ENCODE peak calls at places on chromosome 6, in seven cellular contexts. R is mesothelial cell of epicardium, B is tibial nerve, L is hippocampal formation, D is cardiac muscle cell, A is left cardiac atrium, E is glutamatergic neuron. W is an unnamed sample.

GRCh38 chr6:143078468-143079324 is 18.0 kb downstream of the AIG1 start:
- DNase-seq in R (no peak), B (no peak), L (no peak), D (no peak), A (no peak), E (no peak), W (no peak)

GRCh38 chr6:153412519-153412918 is 281.4 kb upstream of the RGS17 start:
- DNase-seq in R (no peak), B (no peak), L (no peak), D (no peak), A (no peak), E (no peak), W (no peak)

GRCh38 chr6:92559002-92559401 is 860.4 kb downstream of the EPHA7 start:
- DNase-seq in R (no peak), B (no peak), L (no peak), D (no peak), A (no peak), E (no peak), W (no peak)

GRCh38 chr6:81614292-81614691 is 138.2 kb downstream of the TENT5A start:
- DNase-seq in R (no peak), B (no peak), L (no peak), D (peak), A (no peak), E (no peak), W (peak)

GRCh38 chr6:34671801-34672656 is 24.5 kb downstream of the ILRUN start:
- DNase-seq in R (no peak), B (no peak), L (no peak), D (no peak), A (peak), E (no peak), W (peak)

GRCh38 chr6:28269492-28269891 is 2.5 kb downstream of the ZSCAN26 start:
- DNase-seq in R (no peak), B (no peak), L (no peak), D (no peak), A (no peak), E (no peak), W (peak)

GRCh38 chr6:56793938-56794337 is 151.2 kb upstream of the DST start:
- DNase-seq in R (no peak), B (no peak), L (no peak), D (no peak), A (no peak), E (no peak), W (no peak)

GRCh38 chr6:150038202-150038830 is 13.0 kb upstream of the RAET1L start:
- DNase-seq in R (no peak), B (no peak), L (no peak), D (no peak), A (no peak), E (no peak), W (no peak)

GRCh38 chr6:137724018-137724403 is 143.0 kb upstream of the TNFAIP3 start:
- DNase-seq in R (no peak), B (no peak), L (no peak), D (no peak), A (no peak), E (no peak), W (no peak)

GRCh38 chr6:149845549-149845948 is 18.6 kb downstream of the LRP11 start:
- DNase-seq in R (no peak), B (no peak), L (no peak), D (no peak), A (no peak), E (no peak), W (no peak)

GRCh38 chr6:139336488-139336887 is 38.0 kb downstream of the CITED2 start:
- DNase-seq in R (no peak), B (no peak), L (no peak), D (no peak), A (peak), E (no peak), W (peak)

GRCh38 chr6:84633771-84634170 is 130.6 kb downstream of the TBX18 start:
- DNase-seq in R (no peak), B (no peak), L (no peak), D (no peak), A (no peak), E (no peak), W (peak)

GRCh38 chr6:64504509-64504908 is 868.9 kb downstream of the PHF3 start:
- DNase-seq in R (no peak), B (no peak), L (no peak), D (no peak), A (no peak), E (no peak), W (no peak)

GRCh38 chr6:33610057-33610456 is 11.1 kb upstream of the ITPR3 start:
- DNase-seq in R (no peak), B (no peak), L (no peak), D (no peak), A (no peak), E (no peak), W (no peak)

GRCh38 chr6:164749126-164749758 is 560.2 kb downstream of the C6orf118 start:
- DNase-seq in R (no peak), B (peak), L (no peak), D (no peak), A (peak), E (no peak), W (peak)

GRCh38 chr6:24273471-24273870 is 84.4 kb downstream of the DCDC2 start:
- DNase-seq in R (no peak), B (no peak), L (no peak), D (peak), A (no peak), E (no peak), W (no peak)

GRCh38 chr6:170124836-170125235 is 166.0 kb downstream of the DLL1 start:
- DNase-seq in R (peak), B (no peak), L (no peak), D (no peak), A (no peak), E (no peak), W (no peak)

GRCh38 chr6:146355521-146356100 is 188.0 kb upstream of the RAB32 start:
- DNase-seq in R (no peak), B (no peak), L (no peak), D (no peak), A (no peak), E (no peak), W (no peak)

GRCh38 chr6:27593200-27593818 is 120.4 kb upstream of the ZNF184 start:
- DNase-seq in R (no peak), B (no peak), L (no peak), D (no peak), A (no peak), E (no peak), W (no peak)

GRCh38 chr6:110390404-110390803 is 25.0 kb downstream of the DDO start:
- DNase-seq in R (no peak), B (no peak), L (no peak), D (no peak), A (no peak), E (no peak), W (no peak)

GRCh38 chr6:26075063-26075717 is 12.0 kb upstream of the HFE start:
- DNase-seq in R (no peak), B (no peak), L (no peak), D (no peak), A (no peak), E (no peak), W (no peak)

GRCh38 chr6:78701407-78701806 is 165.9 kb upstream of the IRAK1BP1 start:
- DNase-seq in R (no peak), B (no peak), L (no peak), D (no peak), A (no peak), E (no peak), W (peak)

GRCh38 chr6:136371951-136372350 is 82.3 kb upstream of the BCLAF1 start:
- DNase-seq in R (no peak), B (no peak), L (no peak), D (no peak), A (no peak), E (no peak), W (peak)

GRCh38 chr6:39849764-39850163 is 57.6 kb downstream of the DAAM2 start:
- DNase-seq in R (no peak), B (no peak), L (no peak), D (no peak), A (no peak), E (no peak), W (no peak)

GRCh38 chr6:26482338-26482737 is 17.8 kb upstream of the BTN1A1 start:
- DNase-seq in R (no peak), B (no peak), L (no peak), D (no peak), A (no peak), E (no peak), W (no peak)

GRCh38 chr6:6758915-6759654 is 170.6 kb downstream of the LY86 start:
- DNase-seq in R (no peak), B (peak), L (peak), D (peak), A (peak), E (peak), W (peak)

GRCh38 chr6:132391391-132392291 is 9.6 kb downstream of the MOXD1 start:
- DNase-seq in R (no peak), B (no peak), L (no peak), D (no peak), A (no peak), E (no peak), W (peak)

GRCh38 chr6:2127484-2127911 is 117.9 kb downstream of the GMDS start:
- DNase-seq in R (no peak), B (peak), L (no peak), D (no peak), A (peak), E (no peak), W (no peak)

GRCh38 chr6:41723178-41723935 is 12.1 kb downstream of the TFEB start:
- DNase-seq in R (peak), B (peak), L (peak), D (no peak), A (peak), E (peak), W (peak)

GRCh38 chr6:105994522-105995402 is 91.4 kb upstream of the PRDM1 start:
- DNase-seq in R (peak), B (peak), L (peak), D (peak), A (peak), E (peak), W (peak)

GRCh38 chr6:87287251-87287650 is 35.1 kb upstream of the SMIM8 start:
- DNase-seq in R (no peak), B (no peak), L (no peak), D (no peak), A (no peak), E (no peak), W (no peak)

GRCh38 chr6:137673603-137674002 is 179.4 kb upstream of the OLIG3 start:
- DNase-seq in R (no peak), B (no peak), L (no peak), D (no peak), A (no peak), E (no peak), W (no peak)